ENCODE peak calls at places on chromosomes 7 and 10, in five cellular contexts. P is activated naive CD4-positive, alpha-beta T cell; X is M059J; G is ELR; S is Daoy. F is an unnamed sample.

GRCh38 chr7:46847126-46847525 is 734.8 kb downstream of the TNS3 start:
- DNase-seq in P (no peak), X (peak), G (peak), S (no peak), F (no peak)

GRCh38 chr7:149489391-149490024 is 8.1 kb downstream of the ZNF746 start:
- DNase-seq in P (no peak), X (no peak), G (no peak), S (no peak), F (no peak)

GRCh38 chr7:44117801-44118429 is 5.4 kb downstream of the POLD2 start:
- DNase-seq in P (no peak), X (no peak), G (no peak), S (no peak), F (no peak)

GRCh38 chr10:82438277-82438676 is 563.3 kb downstream of the NRG3 start:
- DNase-seq in P (no peak), X (no peak), G (no peak), S (no peak), F (no peak)

GRCh38 chr7:10474048-10474447 is 499.6 kb upstream of the PHF14 start:
- DNase-seq in P (no peak), X (no peak), G (no peak), S (no peak), F (no peak)

GRCh38 chr7:26658080-26658697 is 206.2 kb downstream of the SKAP2 start:
- DNase-seq in P (no peak), X (no peak), G (no peak), S (no peak), F (no peak)

GRCh38 chr7:47473499-47474210 is 108.3 kb downstream of the TNS3 start:
- DNase-seq in P (no peak), X (no peak), G (peak), S (peak), F (no peak)

GRCh38 chr10:42754155-42755027 is 28.2 kb upstream of the BMS1 start:
- DNase-seq in P (peak), X (no peak), G (peak), S (peak), F (no peak)

GRCh38 chr7:26417911-26418413 is 126.3 kb downstream of the SNX10 start:
- DNase-seq in P (no peak), X (peak), G (no peak), S (peak), F (no peak)

GRCh38 chr7:132098337-132098736 is 477.9 kb downstream of the PLXNA4 start:
- DNase-seq in P (no peak), X (no peak), G (no peak), S (no peak), F (no peak)

GRCh38 chr7:92246363-92247101 is 758 bp downstream of the ANKIB1 start:
- DNase-seq in P (peak), X (peak), G (peak), S (no peak), F (no peak)

GRCh38 chr10:86423739-86424138 is 57.1 kb upstream of the GRID1 start:
- DNase-seq in P (no peak), X (no peak), G (no peak), S (no peak), F (no peak)

GRCh38 chr10:57992321-57993077 is 275.2 kb downstream of the IPMK start:
- DNase-seq in P (no peak), X (peak), G (peak), S (peak), F (no peak)

GRCh38 chr7:36904802-36905201 is 180.5 kb upstream of the AOAH start:
- DNase-seq in P (no peak), X (peak), G (no peak), S (no peak), F (no peak)

GRCh38 chr7:2663121-2663886 is 24.7 kb upstream of the AMZ1 start:
- DNase-seq in P (no peak), X (peak), G (no peak), S (no peak), F (no peak)

GRCh38 chr7:1694981-1695511 is 25.0 kb downstream of the ELFN1 start:
- DNase-seq in P (no peak), X (no peak), G (no peak), S (peak), F (peak)

GRCh38 chr7:84231157-84231556 is 36.6 kb upstream of the SEMA3A start:
- DNase-seq in P (no peak), X (peak), G (peak), S (no peak), F (no peak)

GRCh38 chr10:49362596-49363260 is 33.2 kb downstream of the DRGX start:
- DNase-seq in P (no peak), X (no peak), G (no peak), S (no peak), F (no peak)

F was measured in omental fat pad.